ENCODE peak calls at places on chromosomes 11 and 22, in four cellular contexts. One of them, this sample, is unnamed.

GRCh38 chr11:70112017-70112434 is 33.9 kb downstream of the ANO1 start:
- DNase-seq in endothelial cell of umbilical vein: no peak
- DNase-seq in NCI-H510A treated with DMSO at 0.1 percent for 48 hours: no peak
- DNase-seq in amygdala: no peak
- DNase-seq in this sample: no peak

GRCh38 chr22:48949375-48950149 is 878.1 kb downstream of the BRD1 start:
- DNase-seq in endothelial cell of umbilical vein: no peak
- DNase-seq in amygdala: no peak
- DNase-seq in NCI-H510A treated with DMSO at 0.1 percent for 48 hours: no peak
- DNase-seq in this sample: no peak

GRCh38 chr11:69480547-69481392 is 693 bp upstream of the LINC01488 start:
- DNase-seq in endothelial cell of umbilical vein: no peak
- DNase-seq in amygdala: no peak
- DNase-seq in NCI-H510A treated with DMSO at 0.1 percent for 48 hours: no peak
- DNase-seq in this sample: no peak

GRCh38 chr11:88454881-88455280 is 117.3 kb upstream of the CTSC start:
- DNase-seq in NCI-H510A treated with DMSO at 0.1 percent for 48 hours: no peak
- DNase-seq in endothelial cell of umbilical vein: no peak
- DNase-seq in amygdala: no peak
- DNase-seq in this sample: no peak

GRCh38 chr11:125517116-125517804 is 21.2 kb upstream of the FEZ1 start:
- DNase-seq in endothelial cell of umbilical vein: peak; percentile 45
- DNase-seq in amygdala: no peak
- DNase-seq in NCI-H510A treated with DMSO at 0.1 percent for 48 hours: no peak
- DNase-seq in this sample: no peak

GRCh38 chr11:128342511-128343133 is 244.7 kb downstream of the ETS1 start:
- DNase-seq in endothelial cell of umbilical vein: peak; percentile 98
- DNase-seq in NCI-H510A treated with DMSO at 0.1 percent for 48 hours: peak; percentile 99
- DNase-seq in amygdala: no peak
- DNase-seq in this sample: no peak

GRCh38 chr11:98835336-98835735 is 185.4 kb upstream of the CNTN5 start:
- DNase-seq in NCI-H510A treated with DMSO at 0.1 percent for 48 hours: no peak
- DNase-seq in amygdala: no peak
- DNase-seq in endothelial cell of umbilical vein: no peak
- DNase-seq in this sample: no peak

GRCh38 chr11:11391796-11392195 is 38.7 kb upstream of the CSNK2A3 start:
- DNase-seq in NCI-H510A treated with DMSO at 0.1 percent for 48 hours: no peak
- DNase-seq in endothelial cell of umbilical vein: peak; percentile 90
- DNase-seq in amygdala: no peak
- DNase-seq in this sample: no peak

GRCh38 chr11:7635137-7635536 is 38.2 kb downstream of the CYB5R2 start:
- DNase-seq in NCI-H510A treated with DMSO at 0.1 percent for 48 hours: no peak
- DNase-seq in endothelial cell of umbilical vein: no peak
- DNase-seq in amygdala: peak; percentile 69
- DNase-seq in this sample: peak; percentile 82

GRCh38 chr22:45318558-45319318 is 9.0 kb downstream of the FAM118A start:
- DNase-seq in endothelial cell of umbilical vein: peak; percentile 18
- DNase-seq in amygdala: no peak
- DNase-seq in NCI-H510A treated with DMSO at 0.1 percent for 48 hours: no peak
- DNase-seq in this sample: no peak

GRCh38 chr11:43736502-43737193 is 56.1 kb downstream of the HSD17B12 start:
- DNase-seq in endothelial cell of umbilical vein: peak; percentile 8
- DNase-seq in amygdala: no peak
- DNase-seq in NCI-H510A treated with DMSO at 0.1 percent for 48 hours: no peak
- DNase-seq in this sample: no peak

GRCh38 chr11:89293966-89294679 is 116.4 kb downstream of the TYR start:
- DNase-seq in endothelial cell of umbilical vein: peak; percentile 54
- DNase-seq in amygdala: no peak
- DNase-seq in NCI-H510A treated with DMSO at 0.1 percent for 48 hours: peak; percentile 31
- DNase-seq in this sample: no peak

GRCh38 chr22:50180727-50181521 is 4.8 kb upstream of the TRABD start:
- DNase-seq in amygdala: no peak
- DNase-seq in NCI-H510A treated with DMSO at 0.1 percent for 48 hours: no peak
- DNase-seq in endothelial cell of umbilical vein: no peak
- DNase-seq in this sample: no peak

GRCh38 chr11:73334244-73335203 is 26.4 kb downstream of the ARHGEF17 start:
- DNase-seq in endothelial cell of umbilical vein: peak; percentile 93
- DNase-seq in NCI-H510A treated with DMSO at 0.1 percent for 48 hours: no peak
- DNase-seq in amygdala: no peak
- DNase-seq in this sample: no peak

GRCh38 chr11:17531818-17532131 is 12.4 kb downstream of the USH1C start:
- DNase-seq in NCI-H510A treated with DMSO at 0.1 percent for 48 hours: peak; percentile 51
- DNase-seq in amygdala: no peak
- DNase-seq in endothelial cell of umbilical vein: no peak
- DNase-seq in this sample: no peak

GRCh38 chr11:115892016-115892415 is 387.8 kb upstream of the CADM1 start:
- DNase-seq in endothelial cell of umbilical vein: no peak
- DNase-seq in NCI-H510A treated with DMSO at 0.1 percent for 48 hours: no peak
- DNase-seq in amygdala: no peak
- DNase-seq in this sample: no peak

GRCh38 chr22:30830907-30831306 is 136.2 kb downstream of the OSBP2 start:
- DNase-seq in NCI-H510A treated with DMSO at 0.1 percent for 48 hours: no peak
- DNase-seq in endothelial cell of umbilical vein: peak; percentile 92
- DNase-seq in amygdala: no peak
- DNase-seq in this sample: no peak

GRCh38 chr11:132055296-132055695 is 684.9 kb downstream of the NTM start:
- DNase-seq in amygdala: no peak
- DNase-seq in NCI-H510A treated with DMSO at 0.1 percent for 48 hours: no peak
- DNase-seq in endothelial cell of umbilical vein: no peak
- DNase-seq in this sample: no peak

GRCh38 chr11:70507466-70508230 is 109.3 kb downstream of the CTTN start:
- DNase-seq in endothelial cell of umbilical vein: no peak
- DNase-seq in NCI-H510A treated with DMSO at 0.1 percent for 48 hours: no peak
- DNase-seq in amygdala: no peak
- DNase-seq in this sample: no peak

GRCh38 chr11:93478841-93479240 is 64.3 kb downstream of the SMCO4 start:
- DNase-seq in endothelial cell of umbilical vein: no peak
- DNase-seq in amygdala: no peak
- DNase-seq in NCI-H510A treated with DMSO at 0.1 percent for 48 hours: no peak
- DNase-seq in this sample: no peak